ENCODE peak calls at places on chromosome X, in five cellular contexts. R is endodermal cell, Y is hepatocyte, Z is uterus, H is psoas muscle. K is an unnamed sample.

GRCh38 chrX:68416592-68416991 is 16.7 kb downstream of the OPHN1 start:
- DNase-seq in R (no peak), Y (no peak), Z (no peak), H (no peak), K (no peak)

GRCh38 chrX:119541188-119541587 is 24.0 kb downstream of the STEEP1 start:
- DNase-seq in R (peak; percentile 64), Y (no peak), Z (no peak), H (no peak), K (no peak)

GRCh38 chrX:111322231-111322855 is 52.1 kb upstream of the CAPN6 start:
- DNase-seq in R (no peak), Y (no peak), Z (no peak), H (no peak), K (no peak)

GRCh38 chrX:110321081-110321480 is 3.2 kb upstream of the AMMECR1 start:
- DNase-seq in R (no peak), Y (no peak), Z (no peak), H (no peak), K (no peak)

GRCh38 chrX:100363926-100364325 is 46.1 kb downstream of the PCDH19 start:
- DNase-seq in R (no peak), Y (no peak), Z (no peak), H (no peak), K (no peak)

GRCh38 chrX:40167240-40168182 is 69.8 kb upstream of the BCOR start:
- DNase-seq in R (peak; percentile 90), Y (peak; percentile 84), Z (peak; percentile 60), H (no peak), K (no peak)

GRCh38 chrX:47358387-47359065 is 11.9 kb upstream of the ZNF157 start:
- DNase-seq in R (no peak), Y (no peak), Z (no peak), H (no peak), K (no peak)

GRCh38 chrX:31223817-31224216 is 152.0 kb upstream of the FTHL17 start:
- DNase-seq in R (no peak), Y (no peak), Z (no peak), H (no peak), K (no peak)

GRCh38 chrX:39813631-39814246 is 284.0 kb downstream of the BCOR start:
- DNase-seq in R (no peak), Y (peak; percentile 45), Z (peak; percentile 66), H (peak; percentile 75), K (peak; percentile 75)

GRCh38 chrX:110866421-110866820 is 70.8 kb upstream of the CHRDL1 start:
- DNase-seq in R (no peak), Y (no peak), Z (no peak), H (no peak), K (no peak)

GRCh38 chrX:153554519-153555167 is 37.2 kb downstream of the ATP2B3 start:
- DNase-seq in R (peak; percentile 89), Y (peak; percentile 71), Z (peak; percentile 31), H (peak; percentile 67), K (peak; percentile 64)
- H3K4me1 ChIP-seq in R (no peaks in the 10 kb centered on the region), Y (no peaks in the 10 kb centered on the region), Z (no peaks in the 10 kb centered on the region), H (no peaks in the 10 kb centered on the region), K (no peaks in the 10 kb centered on the region)

GRCh38 chrX:2705036-2705435 is 13.9 kb downstream of the CD99 start:
- DNase-seq in R (no peak), Y (no peak), Z (no peak), H (no peak), K (peak; percentile 61)

GRCh38 chrX:2701600-2701999 is 10.5 kb downstream of the CD99 start:
- DNase-seq in R (no peak), Y (no peak), Z (no peak), H (no peak), K (peak; percentile 64)

GRCh38 chrX:2705461-2705860 is 14.4 kb downstream of the CD99 start:
- DNase-seq in R (no peak), Y (no peak), Z (no peak), H (no peak), K (no peak)

GRCh38 chrX:2700405-2701320 is 9.6 kb downstream of the CD99 start:
- DNase-seq in R (no peak), Y (no peak), Z (no peak), H (no peak), K (no peak)

GRCh38 chrX:2703991-2704369 is 12.9 kb downstream of the CD99 start:
- DNase-seq in R (peak; percentile 67), Y (no peak), Z (no peak), H (peak; percentile 40), K (peak; percentile 47)
- H3K27ac ChIP-seq in R (peak overlapping the region; percentile 49), Y (peak overlapping the region; percentile 59), Z (no peak overlapping the region), H (peak overlapping the region; percentile 68), K (peak overlapping the region; percentile 91)

DNA sequence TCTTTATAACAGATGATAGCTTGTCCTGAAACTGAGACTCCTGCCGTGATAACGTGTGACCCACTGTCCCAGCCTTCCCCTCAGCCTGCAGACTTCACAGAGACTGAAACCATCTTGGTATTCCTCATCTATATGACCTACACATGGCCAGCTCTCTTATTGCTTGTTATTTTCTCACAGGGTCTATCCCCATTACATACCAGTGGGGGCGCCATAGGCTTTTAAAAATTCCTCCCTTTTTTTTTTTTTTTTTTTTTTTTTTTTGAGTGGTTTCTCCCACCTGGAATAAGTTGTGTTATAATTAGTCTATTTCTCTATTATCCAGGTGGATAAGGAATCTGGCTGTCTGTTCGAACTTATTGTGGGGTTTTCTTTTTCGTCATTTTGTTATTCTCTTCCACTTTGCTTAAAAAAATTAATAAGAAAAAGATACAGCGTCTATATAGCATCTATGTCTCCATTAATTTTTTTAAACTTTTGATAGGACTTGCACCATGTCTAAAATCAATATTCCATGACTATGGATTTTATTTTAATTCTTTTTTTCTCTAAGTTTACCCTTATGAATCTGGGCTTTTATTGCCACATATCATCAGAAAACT is 47.2 kb downstream of the GYG2 start:
- DNase-seq in R (no peak), Y (peak; percentile 39), Z (no peak), H (no peak), K (no peak)
- TF ChIP-seq CTCF in R (peak; percentile 81), Y (peak; percentile 45), Z (no peak), H (no peak), K (peak; percentile 20)

GRCh38 chrX:23901065-23901464 is 6.7 kb downstream of the APOO start:
- DNase-seq in R (no peak), Y (peak; percentile 58), Z (no peak), H (no peak), K (no peak)

GRCh38 chrX:23902419-23902818 is 5.3 kb downstream of the APOO start:
- DNase-seq in R (no peak), Y (peak; percentile 78), Z (no peak), H (no peak), K (no peak)

GRCh38 chrX:23907106-23907495 is 637 bp downstream of the APOO start:
- DNase-seq in R (no peak), Y (no peak), Z (no peak), H (no peak), K (no peak)

GRCh38 chrX:23901805-23902204 is 5.9 kb downstream of the APOO start:
- DNase-seq in R (peak; percentile 73), Y (peak; percentile 90), Z (peak; percentile 59), H (no peak), K (no peak)

GRCh38 chrX:23904096-23904495 is 3.6 kb downstream of the APOO start:
- DNase-seq in R (peak; percentile 62), Y (no peak), Z (no peak), H (no peak), K (no peak)
- H3K4me1 ChIP-seq in R (peaks cover 6% of the 10 kb centered on the region), Y (peaks cover 28% of the 10 kb centered on the region), Z (no peaks in the 10 kb centered on the region), H (peaks cover 15% of the 10 kb centered on the region), K (peaks cover 43% of the 10 kb centered on the region)

DNA sequence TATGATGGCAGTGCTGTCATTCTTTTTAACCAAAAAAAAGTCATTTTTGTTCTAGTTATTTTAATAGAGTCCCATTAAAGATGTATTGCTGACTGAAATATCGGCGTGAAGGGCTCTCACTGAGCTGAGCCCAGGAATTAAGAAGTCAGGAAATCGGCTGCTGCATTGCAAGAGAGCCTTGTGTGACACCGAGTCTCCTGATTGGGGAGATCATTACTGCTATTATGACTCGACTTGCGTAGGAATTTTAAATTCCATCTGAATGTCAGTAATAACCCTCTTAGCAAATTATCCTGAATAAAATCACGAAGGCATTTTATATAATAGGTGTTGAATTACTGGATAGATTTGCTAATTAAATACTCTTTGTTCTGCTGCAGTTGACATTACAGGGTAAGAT is 111.5 kb downstream of the POLA1 start:
- DNase-seq in R (no peak), Y (no peak), Z (no peak), H (no peak), K (no peak)
- H3K27ac ChIP-seq in R (no peak overlapping the region), Y (no peak overlapping the region), Z (no peak overlapping the region), H (no peak overlapping the region), K (no peak overlapping the region)

DNA sequence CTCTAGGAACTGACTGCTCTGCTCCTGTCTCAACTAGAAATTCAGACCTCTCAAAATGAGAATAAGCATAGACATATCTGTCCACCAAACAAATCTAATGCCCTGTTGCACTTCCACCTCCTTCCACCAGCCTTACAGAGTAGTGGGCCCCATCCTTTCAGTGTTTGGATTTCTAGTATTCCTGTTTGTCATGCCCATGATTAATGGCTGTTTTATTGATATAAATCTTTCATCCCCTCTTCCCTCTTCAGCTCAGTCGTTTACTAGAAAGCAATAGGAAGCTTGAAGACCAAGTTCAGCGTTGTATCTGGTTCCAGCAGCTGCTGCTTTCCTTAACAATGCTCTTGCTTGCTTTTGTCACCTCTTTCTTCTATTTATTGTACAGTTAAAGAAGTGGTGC is 46.2 kb downstream of the MOSPD2 start:
- DNase-seq in R (no peak), Y (no peak), Z (no peak), H (no peak), K (no peak)
- TF ChIP-seq CTCF in R (no peak), Y (no peak), Z (no peak), H (no peak), K (no peak)

DNA sequence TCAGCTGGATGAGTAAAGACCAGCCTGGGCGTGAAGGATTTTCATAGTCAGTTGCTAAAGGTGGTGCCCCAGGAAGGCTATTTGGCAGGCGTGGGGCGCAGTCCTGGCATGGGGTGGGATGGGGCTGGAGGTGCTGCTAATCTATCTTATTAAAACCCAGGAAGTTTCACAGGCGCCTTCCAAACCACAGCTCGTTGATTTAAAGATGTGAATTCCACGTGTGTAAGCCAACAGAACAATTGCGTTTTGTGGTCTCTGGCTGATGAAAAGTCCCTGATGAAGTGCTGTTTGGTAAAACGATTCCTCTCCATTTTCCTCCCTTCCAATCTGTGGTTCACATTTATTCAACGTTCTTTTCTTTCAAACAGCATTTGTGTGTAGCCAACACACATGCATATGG is 105.0 kb downstream of the TBL1X start:
- DNase-seq in R (no peak), Y (no peak), Z (no peak), H (no peak), K (no peak)
- H3K4me1 ChIP-seq in R (no peaks in the 10 kb centered on the region), Y (no peaks in the 10 kb centered on the region), Z (no peaks in the 10 kb centered on the region), H (peaks cover 11% of the 10 kb centered on the region), K (peaks cover 20% of the 10 kb centered on the region)